ENCODE peak calls at places on chromosomes 12 and 14, in eight cellular contexts. U is tibial artery, G is endodermal cell, S is heart left ventricle, J is adrenal gland, Y is thyroid gland, Z is uterus, E is lower lobe of right lung. A is an unnamed sample.

GRCh38 chr14:24377660-24378059 is 9.7 kb downstream of the NFATC4 start:
- DNase-seq in J (no peak), Y (peak; percentile 70), S (no peak), G (peak; percentile 55), Z (no peak), U (no peak), E (no peak), A (no peak)

GRCh38 chr12:112303004-112303403 is 79.2 kb downstream of the HECTD4 start:
- DNase-seq in S (no peak), Y (no peak), G (peak; percentile 67), Z (no peak), E (no peak), U (no peak), J (no peak), A (no peak)

GRCh38 chr14:69610020-69610858 is 1.2 kb upstream of the SUSD6 start:
- DNase-seq in U (no peak), Z (no peak), G (no peak), Y (no peak), J (no peak), E (no peak), S (no peak), A (no peak)

GRCh38 chr12:59086124-59086523 is 165.8 kb upstream of the LRIG3 start:
- DNase-seq in E (no peak), Z (no peak), S (no peak), G (no peak), Y (no peak), J (no peak), U (no peak), A (no peak)

GRCh38 chr14:39581474-39581873 is 149.2 kb upstream of the FBXO33 start:
- DNase-seq in Y (no peak), U (no peak), Z (no peak), S (no peak), G (no peak), E (no peak), J (no peak), A (no peak)

GRCh38 chr12:106773286-106773685 is 1.2 kb upstream of the RIC8B start:
- DNase-seq in E (no peak), Y (no peak), Z (no peak), U (no peak), S (no peak), J (no peak), G (no peak), A (no peak)

GRCh38 chr14:94536836-94537235 is 24.4 kb upstream of the SERPINA4 start:
- DNase-seq in G (peak; percentile 66), E (no peak), S (no peak), J (no peak), Z (no peak), Y (no peak), U (no peak), A (no peak)

GRCh38 chr14:20436363-20436755 is 393 bp upstream of the KLHL33 start:
- DNase-seq in J (no peak), Y (no peak), Z (no peak), E (no peak), U (peak; percentile 33), G (no peak), S (no peak), A (no peak)

GRCh38 chr12:52275686-52276085 is 1.2 kb downstream of the KRT86 start:
- DNase-seq in Y (no peak), S (no peak), U (no peak), E (no peak), G (peak; percentile 32), Z (no peak), J (no peak), A (no peak)

GRCh38 chr12:114399664-114400211 is 6.2 kb downstream of the TBX5 start:
- DNase-seq in E (no peak), G (peak; percentile 98), U (no peak), Z (no peak), J (no peak), S (no peak), Y (no peak), A (no peak)

GRCh38 chr12:13205809-13206559 is 9.5 kb downstream of the EMP1 start:
- DNase-seq in U (no peak), Z (no peak), J (no peak), G (no peak), E (no peak), S (no peak), Y (no peak), A (no peak)

GRCh38 chr14:83096092-83096491 is 1562.4 kb upstream of the SEL1L start:
- DNase-seq in Z (no peak), Y (no peak), U (no peak), E (no peak), G (no peak), J (no peak), S (no peak), A (no peak)

GRCh38 chr12:22304341-22304740 is 30.2 kb downstream of the ST8SIA1 start:
- DNase-seq in S (no peak), U (no peak), Y (no peak), G (no peak), Z (no peak), J (no peak), E (no peak), A (no peak)

GRCh38 chr12:6563448-6564050 is 4.5 kb downstream of the NOP2 start:
- DNase-seq in J (no peak), E (peak; percentile 58), Z (peak; percentile 46), S (no peak), Y (peak; percentile 48), G (peak; percentile 93), U (peak; percentile 48), A (peak; percentile 80)

GRCh38 chr12:94704452-94704871 is 54.1 kb upstream of the TMCC3 start:
- DNase-seq in J (no peak), E (no peak), U (no peak), Y (peak; percentile 36), Z (no peak), G (no peak), S (no peak), A (no peak)

GRCh38 chr14:24252289-24253124 is 10.1 kb upstream of the TINF2 start:
- DNase-seq in U (no peak), J (no peak), Z (no peak), S (no peak), E (no peak), G (no peak), Y (no peak), A (peak; percentile 54)

GRCh38 chr12:121534495-121535148 is 46.2 kb downstream of the KDM2B start:
- DNase-seq in G (peak; percentile 74), Y (peak; percentile 24), Z (no peak), S (peak; percentile 28), E (no peak), J (no peak), U (no peak), A (no peak)

GRCh38 chr12:50482566-50482965 is 22.2 kb upstream of the DIP2B start:
- DNase-seq in S (no peak), G (no peak), J (no peak), Y (no peak), U (no peak), Z (no peak), E (no peak), A (no peak)

GRCh38 chr14:74504412-74504811 is 10.8 kb downstream of the ISCA2 start:
- DNase-seq in J (no peak), Y (no peak), S (no peak), Z (no peak), E (no peak), U (peak; percentile 17), G (peak; percentile 39), A (no peak)

GRCh38 chr12:95224202-95225170 is 6.9 kb downstream of the VEZT start:
- DNase-seq in S (no peak), U (no peak), Y (peak; percentile 54), E (no peak), G (no peak), Z (no peak), J (no peak), A (no peak)

GRCh38 chr12:117093918-117094630 is 5.1 kb downstream of the TESC start:
- DNase-seq in J (no peak), Z (no peak), S (no peak), Y (peak; percentile 71), E (peak; percentile 19), G (no peak), U (no peak), A (no peak)
- H3K4me1 ChIP-seq in J (peaks cover 31% of the 10 kb centered on the region), Z (peaks cover 7% of the 10 kb centered on the region), S (peaks cover 47% of the 10 kb centered on the region), Y (peaks cover 42% of the 10 kb centered on the region), E (peaks cover 17% of the 10 kb centered on the region), G (peaks cover 27% of the 10 kb centered on the region), U (peaks cover 9% of the 10 kb centered on the region), A (peaks cover 15% of the 10 kb centered on the region)

GRCh38 chr14:102121567-102121966 is 18.1 kb upstream of the WDR20 start:
- DNase-seq in Z (no peak), U (no peak), Y (no peak), J (no peak), S (no peak), G (no peak), E (no peak), A (no peak)
- H3K36me3 ChIP-seq in Z (no peaks in the 10 kb centered on the region), U (peaks cover 5% of the 10 kb centered on the region), Y (no peaks in the 10 kb centered on the region), J (no peaks in the 10 kb centered on the region), S (no peaks in the 10 kb centered on the region), G (no peaks in the 10 kb centered on the region), E (no peaks in the 10 kb centered on the region), A (no peaks in the 10 kb centered on the region)

DNA sequence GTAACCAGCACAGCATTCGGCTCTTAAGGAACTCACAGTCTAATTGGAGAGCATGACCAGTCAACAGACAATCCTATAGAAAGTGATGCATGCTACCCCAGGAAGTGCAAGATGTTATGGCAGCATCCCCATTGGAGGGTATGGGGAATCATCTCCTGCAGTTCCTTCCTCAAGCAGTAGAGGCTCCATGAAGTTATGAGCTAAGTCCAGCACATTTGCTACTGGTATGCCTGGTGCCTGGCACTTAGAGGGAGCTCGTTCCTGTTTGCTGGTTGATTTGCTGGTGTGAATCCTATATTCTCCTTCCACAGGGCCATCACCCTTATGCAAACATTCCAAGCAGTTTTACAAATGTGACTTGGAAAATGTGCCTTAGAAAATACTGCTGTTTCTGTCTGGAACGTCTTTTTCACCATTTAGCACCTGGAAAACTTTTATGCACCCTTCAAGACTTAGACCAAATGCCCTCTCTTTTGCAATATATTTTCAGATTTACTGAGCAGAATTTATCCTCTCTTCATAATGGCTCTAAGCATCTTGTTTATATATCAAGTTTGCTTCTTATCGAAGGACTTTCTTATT is 136.1 kb upstream of the WSCD2 start:
- DNase-seq in G (peak; percentile 90), Y (peak; percentile 32), Z (no peak), J (peak; percentile 14), S (no peak), U (no peak), E (no peak), A (peak; percentile 66)
- TF ChIP-seq CTCF in G (peak; percentile 85), Y (peak; percentile 30), Z (no peak), J (peak; percentile 50), S (peak; percentile 31), U (peak; percentile 20), E (peak; percentile 43), A (peak; percentile 73)

GRCh38 chr12:54386781-54387467 is 2.4 kb upstream of the ZNF385A start:
- DNase-seq in J (no peak), S (no peak), E (no peak), U (no peak), Z (no peak), Y (no peak), G (no peak), A (no peak)

GRCh38 chr12:54381136-54381535 is 3.4 kb downstream of the ZNF385A start:
- DNase-seq in Z (no peak), U (no peak), S (no peak), J (no peak), E (no peak), G (no peak), Y (peak; percentile 47), A (no peak)

GRCh38 chr12:54383041-54383609 is 1.4 kb downstream of the ZNF385A start:
- DNase-seq in Z (no peak), J (no peak), E (no peak), Y (no peak), U (no peak), G (no peak), S (no peak), A (no peak)

GRCh38 chr12:54385251-54385914 is 850 bp upstream of the ZNF385A start:
- DNase-seq in J (no peak), G (peak; percentile 79), U (no peak), Z (no peak), E (peak; percentile 67), S (no peak), Y (no peak), A (no peak)

GRCh38 chr12:54384591-54385041 is at the start of gene ZNF385A:
- DNase-seq in Y (peak; percentile 45), J (no peak), S (peak; percentile 76), G (no peak), U (no peak), E (peak; percentile 73), Z (no peak), A (no peak)
- H3K4me1 ChIP-seq in Y (peaks cover 92% of the 10 kb centered on the region), J (peaks cover 6% of the 10 kb centered on the region), S (peaks cover 9% of the 10 kb centered on the region), G (peaks cover 22% of the 10 kb centered on the region), U (no peaks in the 10 kb centered on the region), E (peaks cover 11% of the 10 kb centered on the region), Z (no peaks in the 10 kb centered on the region), A (peaks cover 27% of the 10 kb centered on the region)

A was measured in Caco-2.